ENCODE peak calls at places on chromosomes 4 and X, in ten cellular contexts. J is CD8-positive, alpha-beta memory T cell; L is psoas muscle; A is heart right ventricle; Q is endodermal cell; I is aorta; R is fibroblast of lung; W is stomach; X is naive thymus-derived CD4-positive, alpha-beta T cell; D is left lung. V is an unnamed sample.

GRCh38 chr4:39353478-39354177 is 12.5 kb downstream of the RFC1 start:
- DNase-seq in J (no peak), L (no peak), A (no peak), Q (no peak), I (no peak), R (peak; percentile 48), W (no peak), X (no peak), D (no peak), V (peak; percentile 78)

GRCh38 chrX:18833071-18833731 is 125.8 kb downstream of the PPEF1 start:
- DNase-seq in J (no peak), L (peak; percentile 58), A (peak; percentile 27), Q (no peak), I (no peak), R (peak; percentile 78), W (no peak), X (no peak), D (peak; percentile 35), V (no peak)

GRCh38 chr4:86011117-86011516 is 348.7 kb downstream of the MAPK10 start:
- DNase-seq in J (no peak), L (no peak), A (no peak), Q (no peak), I (no peak), R (peak; percentile 97), W (no peak), X (no peak), D (no peak), V (no peak)

GRCh38 chr4:23945521-23946017 is 55.7 kb upstream of the PPARGC1A start:
- DNase-seq in J (no peak), L (peak; percentile 62), A (no peak), Q (no peak), I (no peak), R (peak; percentile 80), W (peak; percentile 73), X (no peak), D (peak; percentile 50), V (no peak)

GRCh38 chr4:8644461-8644891 is 51.9 kb downstream of the CPZ start:
- DNase-seq in J (no peak), L (no peak), A (no peak), Q (peak; percentile 47), I (peak; percentile 51), R (no peak), W (peak; percentile 20), X (no peak), D (peak; percentile 12), V (no peak)

GRCh38 chr4:37639551-37640293 is 46.5 kb downstream of the RELL1 start:
- DNase-seq in J (no peak), L (no peak), A (no peak), Q (no peak), I (no peak), R (peak; percentile 16), W (no peak), X (no peak), D (no peak), V (no peak)

GRCh38 chr4:153114771-153115321 is 89.4 kb upstream of the TRIM2 start:
- DNase-seq in J (peak; percentile 65), L (no peak), A (no peak), Q (no peak), I (no peak), R (peak; percentile 72), W (peak; percentile 47), X (peak; percentile 32), D (no peak), V (no peak)

GRCh38 chr4:188911199-188911598 is 772.0 kb downstream of the TRIML1 start:
- DNase-seq in J (no peak), L (no peak), A (no peak), Q (no peak), I (no peak), R (no peak), W (no peak), X (no peak), D (no peak), V (no peak)

GRCh38 chr4:82866706-82867385 is 24.1 kb downstream of the SEC31A start:
- DNase-seq in J (no peak), L (no peak), A (no peak), Q (no peak), I (no peak), R (no peak), W (no peak), X (no peak), D (no peak), V (no peak)
- H3K36me3 ChIP-seq in J (peaks cover 20% of the 10 kb centered on the region), L (peaks cover 99% of the 10 kb centered on the region), A (peaks cover 100% of the 10 kb centered on the region), Q (peaks cover 96% of the 10 kb centered on the region), I (peaks cover 3% of the 10 kb centered on the region), R (peaks cover 14% of the 10 kb centered on the region), W (peaks cover 100% of the 10 kb centered on the region), X (peaks cover 36% of the 10 kb centered on the region), D (peaks cover 97% of the 10 kb centered on the region), V (peaks cover 15% of the 10 kb centered on the region)

GRCh38 chrX:47568656-47569295 is 7.8 kb downstream of the ARAF start:
- DNase-seq in J (no peak), L (no peak), A (no peak), Q (peak; percentile 81), I (peak; percentile 57), R (no peak), W (no peak), X (no peak), D (no peak), V (no peak)
- H3K36me3 ChIP-seq in J (peaks cover 42% of the 10 kb centered on the region), L (peaks cover 74% of the 10 kb centered on the region), A (peaks cover 81% of the 10 kb centered on the region), Q (peaks cover 34% of the 10 kb centered on the region), I (no peaks in the 10 kb centered on the region), R (peaks cover 3% of the 10 kb centered on the region), W (peaks cover 79% of the 10 kb centered on the region), X (peaks cover 8% of the 10 kb centered on the region), D (peaks cover 75% of the 10 kb centered on the region), V (peaks cover 7% of the 10 kb centered on the region)

GRCh38 chr4:143420227-143420626 is 83.6 kb downstream of the GAB1 start:
- DNase-seq in J (no peak), L (no peak), A (no peak), Q (no peak), I (no peak), R (no peak), W (no peak), X (no peak), D (no peak), V (no peak)

GRCh38 chr4:143421609-143422008 is 84.9 kb downstream of the GAB1 start:
- DNase-seq in J (no peak), L (no peak), A (no peak), Q (no peak), I (no peak), R (no peak), W (no peak), X (no peak), D (no peak), V (no peak)

GRCh38 chr4:143417679-143418403 is 81.2 kb downstream of the GAB1 start:
- DNase-seq in J (no peak), L (no peak), A (no peak), Q (no peak), I (no peak), R (no peak), W (no peak), X (no peak), D (no peak), V (peak; percentile 45)
- H3K36me3 ChIP-seq in J (no peaks in the 10 kb centered on the region), L (peaks cover 26% of the 10 kb centered on the region), A (peaks cover 38% of the 10 kb centered on the region), Q (peaks cover 24% of the 10 kb centered on the region), I (no peaks in the 10 kb centered on the region), R (no peaks in the 10 kb centered on the region), W (peaks cover 24% of the 10 kb centered on the region), X (no peaks in the 10 kb centered on the region), D (peaks cover 21% of the 10 kb centered on the region), V (no peaks in the 10 kb centered on the region)

GRCh38 chrX:40722930-40723329 is 12.4 kb downstream of the MED14 start:
- DNase-seq in J (no peak), L (no peak), A (no peak), Q (no peak), I (no peak), R (no peak), W (no peak), X (no peak), D (no peak), V (no peak)

GRCh38 chrX:40720386-40720785 is 15.0 kb downstream of the MED14 start:
- DNase-seq in J (no peak), L (no peak), A (no peak), Q (no peak), I (no peak), R (no peak), W (no peak), X (no peak), D (no peak), V (no peak)

GRCh38 chrX:40719731-40720130 is 15.6 kb downstream of the MED14 start:
- DNase-seq in J (no peak), L (no peak), A (no peak), Q (no peak), I (no peak), R (no peak), W (no peak), X (no peak), D (no peak), V (no peak)

GRCh38 chrX:40720811-40721210 is 14.5 kb downstream of the MED14 start:
- DNase-seq in J (no peak), L (no peak), A (no peak), Q (no peak), I (no peak), R (no peak), W (no peak), X (no peak), D (no peak), V (no peak)

DNA sequence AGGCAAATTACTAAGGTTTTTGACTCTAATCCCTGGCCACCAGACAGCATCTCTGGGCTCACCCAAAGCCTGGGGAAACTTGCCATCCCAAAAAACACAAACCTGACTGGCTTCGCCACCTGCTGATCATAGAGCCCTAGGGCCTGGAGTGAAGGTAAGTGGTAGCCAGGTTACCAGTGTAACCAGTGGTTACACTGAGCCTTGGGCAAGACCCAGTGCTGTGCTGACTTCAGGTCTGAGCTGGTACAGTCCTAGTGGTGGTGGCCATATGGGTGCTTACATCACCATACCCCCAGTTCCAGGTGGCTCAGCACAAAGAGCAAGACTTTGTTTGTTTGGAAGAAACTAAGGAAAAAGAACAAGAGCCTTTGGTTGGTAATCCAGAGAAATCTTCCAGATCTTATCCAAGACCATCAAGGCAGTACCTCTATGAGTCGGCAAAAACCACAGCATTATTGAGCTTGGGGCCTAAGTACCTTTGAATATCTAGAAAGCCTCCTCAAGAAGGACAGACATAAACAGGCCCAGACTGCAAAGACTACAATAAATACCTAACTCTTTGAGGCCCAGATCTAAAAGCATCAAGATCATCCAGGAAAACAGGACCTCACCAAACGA is 13.7 kb downstream of the MED14 start:
- DNase-seq in J (no peak), L (no peak), A (no peak), Q (no peak), I (no peak), R (no peak), W (no peak), X (no peak), D (no peak), V (no peak)
- H3K36me3 ChIP-seq in J (no peaks in the 10 kb centered on the region), L (peaks cover 9% of the 10 kb centered on the region), A (peaks cover 25% of the 10 kb centered on the region), Q (peaks cover 32% of the 10 kb centered on the region), I (no peaks in the 10 kb centered on the region), R (peaks cover 3% of the 10 kb centered on the region), W (peaks cover 10% of the 10 kb centered on the region), X (no peaks in the 10 kb centered on the region), D (peaks cover 6% of the 10 kb centered on the region), V (no peaks in the 10 kb centered on the region)

GRCh38 chr4:2913168-2913567 is 50.0 kb downstream of the NOP14 start:
- DNase-seq in J (no peak), L (no peak), A (no peak), Q (no peak), I (no peak), R (no peak), W (no peak), X (no peak), D (peak; percentile 72), V (no peak)
- H3K36me3 ChIP-seq in J (peaks cover 55% of the 10 kb centered on the region), L (peaks cover 100% of the 10 kb centered on the region), A (peaks cover 100% of the 10 kb centered on the region), Q (peaks cover 88% of the 10 kb centered on the region), I (no peaks in the 10 kb centered on the region), R (peaks cover 16% of the 10 kb centered on the region), W (peaks cover 98% of the 10 kb centered on the region), X (peaks cover 13% of the 10 kb centered on the region), D (peaks cover 97% of the 10 kb centered on the region), V (peaks cover 26% of the 10 kb centered on the region)

GRCh38 chrX:154437971-154438893 is 1.3 kb downstream of the GDI1 start:
- DNase-seq in J (no peak), L (no peak), A (no peak), Q (no peak), I (no peak), R (no peak), W (no peak), X (no peak), D (no peak), V (no peak)
- H3K36me3 ChIP-seq in J (no peaks in the 10 kb centered on the region), L (peaks cover 32% of the 10 kb centered on the region), A (peaks cover 60% of the 10 kb centered on the region), Q (peaks cover 22% of the 10 kb centered on the region), I (no peaks in the 10 kb centered on the region), R (peaks cover 16% of the 10 kb centered on the region), W (peaks cover 73% of the 10 kb centered on the region), X (no peaks in the 10 kb centered on the region), D (peaks cover 66% of the 10 kb centered on the region), V (peaks cover 1% of the 10 kb centered on the region)